ENCODE peak calls at places on chromosomes 1 and 21, in nine cellular contexts. W is neuronal stem cell; U is stimulated activated CD8-positive, alpha-beta memory T cell treated with anti-CD3 and anti-CD28 coated beads, Interleukin-7, amount 100 ng/mL, for 4 hours; R is T-helper 2 cell; I is PC-3; J is M059J; T is caudate nucleus; F is AML-193; X is G401. Y is an unnamed sample.

GRCh38 chr1:187931781-187932180 is 1103.0 kb downstream of the PLA2G4A start:
- DNase-seq in U (no peak), R (no peak), W (no peak), J (peak), I (no peak), F (no peak), T (no peak), X (no peak), Y (no peak)

GRCh38 chr1:112575154-112575804 is 43.7 kb downstream of the ST7L start:
- DNase-seq in F (no peak), X (no peak), J (peak), W (no peak), R (no peak), U (no peak), I (peak), T (no peak), Y (no peak)

GRCh38 chr1:47638240-47638639 is 200.4 kb downstream of the FOXD2 start:
- DNase-seq in U (no peak), I (no peak), X (no peak), W (no peak), R (no peak), T (no peak), J (no peak), F (no peak), Y (no peak)

GRCh38 chr1:170929835-170930554 is 5.3 kb upstream of the MROH9 start:
- DNase-seq in T (no peak), R (no peak), I (peak), F (peak), X (peak), J (peak), W (peak), U (no peak), Y (peak)

GRCh38 chr1:67850151-67850551 is 16.9 kb upstream of the GNG12 start:
- DNase-seq in I (peak), R (no peak), W (no peak), F (peak), X (peak), J (peak), U (no peak), T (no peak), Y (peak)

GRCh38 chr21:26115899-26116298 is 54.7 kb downstream of the APP start:
- DNase-seq in U (no peak), J (peak), X (peak), R (no peak), I (peak), W (no peak), T (no peak), F (no peak), Y (no peak)

GRCh38 chr1:36151845-36152203 is 2.5 kb upstream of the TRAPPC3 start:
- DNase-seq in T (no peak), F (no peak), X (no peak), U (peak), W (no peak), R (peak), I (no peak), J (peak), Y (peak)

GRCh38 chr1:235910357-235911299 is 43.9 kb upstream of the LYST start:
- DNase-seq in W (peak), X (peak), J (peak), U (no peak), T (peak), F (no peak), R (no peak), I (peak), Y (no peak)

GRCh38 chr1:64934115-64934880 is 32.1 kb downstream of the JAK1 start:
- DNase-seq in U (no peak), T (no peak), I (peak), R (no peak), J (peak), F (no peak), X (no peak), W (no peak), Y (no peak)

GRCh38 chr1:237146247-237146646 is 104.3 kb downstream of the RYR2 start:
- DNase-seq in F (no peak), T (no peak), X (no peak), R (no peak), I (no peak), W (no peak), J (no peak), U (no peak), Y (no peak)

GRCh38 chr1:56435434-56436337 is 143.7 kb downstream of the PLPP3 start:
- DNase-seq in R (no peak), U (no peak), W (peak), I (no peak), F (no peak), X (peak), T (peak), J (no peak), Y (no peak)

GRCh38 chr1:6695861-6696260 is 5.8 kb downstream of the DNAJC11 start:
- DNase-seq in I (no peak), R (no peak), U (no peak), W (no peak), J (no peak), T (no peak), X (no peak), F (no peak), Y (no peak)

GRCh38 chr1:66938618-66939017 is 13.8 kb downstream of the MIER1 start:
- DNase-seq in F (peak), X (no peak), I (no peak), R (no peak), W (no peak), J (peak), T (no peak), U (no peak), Y (no peak)

GRCh38 chr1:13808729-13809131 is 108.7 kb downstream of the PRDM2 start:
- DNase-seq in J (peak), T (peak), X (no peak), F (no peak), W (no peak), R (no peak), U (no peak), I (no peak), Y (no peak)

GRCh38 chr1:48526045-48526714 is 54.2 kb upstream of the SPATA6 start:
- DNase-seq in W (no peak), T (peak), X (no peak), F (no peak), R (no peak), J (no peak), I (peak), U (no peak), Y (no peak)

GRCh38 chr1:31020007-31020790 is 45.3 kb downstream of the PUM1 start:
- DNase-seq in F (no peak), R (no peak), J (no peak), I (no peak), U (no peak), T (no peak), X (no peak), W (no peak), Y (no peak)

GRCh38 chr21:40809673-40810072 is 37.3 kb downstream of the DSCAM start:
- DNase-seq in F (no peak), T (no peak), R (no peak), W (no peak), J (no peak), I (no peak), U (no peak), X (no peak), Y (no peak)

GRCh38 chr1:7536891-7537591 is 234.1 kb upstream of the VAMP3 start:
- DNase-seq in X (no peak), T (no peak), W (no peak), F (no peak), I (no peak), J (no peak), R (no peak), U (no peak), Y (no peak)

GRCh38 chr1:153190373-153190772 is 12.9 kb upstream of the LELP1 start:
- DNase-seq in X (no peak), F (no peak), J (no peak), W (no peak), T (no peak), R (no peak), I (peak), U (no peak), Y (no peak)

GRCh38 chr1:27152004-27152828 is 2.7 kb downstream of the SLC9A1 start:
- DNase-seq in J (no peak), W (no peak), U (no peak), T (no peak), I (no peak), R (no peak), F (no peak), X (peak), Y (no peak)

GRCh38 chr1:200888349-200888838 is 6.3 kb upstream of the INAVA start:
- DNase-seq in F (peak), J (peak), U (peak), I (peak), T (no peak), X (no peak), W (no peak), R (no peak), Y (peak)

GRCh38 chr21:44583800-44584147 is 3.4 kb upstream of the KRTAP10-5 start:
- DNase-seq in W (no peak), I (peak), U (peak), J (no peak), F (no peak), X (no peak), T (no peak), R (no peak), Y (no peak)

GRCh38 chr21:26080211-26080610 is 90.4 kb downstream of the APP start:
- DNase-seq in I (no peak), W (no peak), J (no peak), R (no peak), X (no peak), F (no peak), U (no peak), T (no peak), Y (no peak)

GRCh38 chr21:42799516-42799915 is 79.8 kb downstream of the WDR4 start:
- DNase-seq in I (peak), X (no peak), F (no peak), U (no peak), R (no peak), J (no peak), W (no peak), T (no peak), Y (no peak)